ENCODE peak calls at places on chromosomes 13 and 19, in five cellular contexts. W is cardiac muscle cell, L is body of pancreas, C is Panc1, M is tibial nerve. Y is an unnamed sample.

GRCh38 chr13:110396913-110397379 is 89.9 kb downstream of the COL4A2 start:
- DNase-seq in W (peak; percentile 100), L (peak; percentile 62), C (no peak), M (peak; percentile 91), Y (no peak)

GRCh38 chr19:2476451-2477140 is 669 bp downstream of the GADD45B start:
- DNase-seq in W (peak; percentile 66), L (peak; percentile 55), C (no peak), M (no peak), Y (no peak)

GRCh38 chr19:50300814-50301606 is 28.2 kb downstream of the KCNC3 start:
- DNase-seq in W (peak; percentile 70), L (no peak), C (peak; percentile 15), M (no peak), Y (no peak)

GRCh38 chr13:114063545-114064515 is 68.6 kb downstream of the RASA3 start:
- DNase-seq in W (peak; percentile 63), L (peak; percentile 31), C (no peak), M (no peak), Y (no peak)

GRCh38 chr13:47945738-47946137 is 55.3 kb downstream of the SUCLA2 start:
- DNase-seq in W (peak; percentile 85), L (no peak), C (no peak), M (no peak), Y (no peak)

GRCh38 chr19:19109601-19110000 is 28.7 kb downstream of the TMEM161A start:
- DNase-seq in W (peak; percentile 25), L (no peak), C (no peak), M (no peak), Y (no peak)

GRCh38 chr13:63481334-63481733 is 2065.7 kb upstream of the PCDH20 start:
- DNase-seq in W (peak; percentile 76), L (no peak), C (no peak), M (no peak), Y (no peak)

GRCh38 chr13:99050983-99051488 is 73.2 kb upstream of the DOCK9 start:
- DNase-seq in W (no peak), L (no peak), C (no peak), M (no peak), Y (no peak)

GRCh38 chr19:16386619-16387240 is 62.1 kb downstream of the KLF2 start:
- DNase-seq in W (peak; percentile 75), L (peak; percentile 54), C (peak; percentile 27), M (peak; percentile 69), Y (peak; percentile 46)

GRCh38 chr13:35478384-35479222 is 2.1 kb upstream of the MAB21L1 start:
- DNase-seq in W (no peak), L (no peak), C (no peak), M (no peak), Y (no peak)

GRCh38 chr19:6095760-6096159 is 14.5 kb downstream of the RFX2 start:
- DNase-seq in W (no peak), L (no peak), C (no peak), M (no peak), Y (no peak)

GRCh38 chr13:94325148-94325528 is 154.3 kb downstream of the DCT start:
- DNase-seq in W (no peak), L (no peak), C (no peak), M (no peak), Y (no peak)

GRCh38 chr13:98942485-98942884 is 35.4 kb downstream of the DOCK9 start:
- DNase-seq in W (no peak), L (no peak), C (no peak), M (no peak), Y (no peak)

GRCh38 chr13:24080134-24080533 is 80.4 kb upstream of the SPATA13 start:
- DNase-seq in W (no peak), L (no peak), C (no peak), M (no peak), Y (no peak)

GRCh38 chr19:19539738-19540703 is 2.0 kb downstream of the CILP2 start:
- DNase-seq in W (peak; percentile 79), L (peak; percentile 56), C (no peak), M (no peak), Y (no peak)

GRCh38 chr19:3098515-3099346 is 4.6 kb downstream of the GNA11 start:
- DNase-seq in W (peak; percentile 26), L (peak; percentile 63), C (no peak), M (no peak), Y (no peak)

GRCh38 chr19:3426433-3426832 is 53.9 kb downstream of the SMIM24 start:
- DNase-seq in W (no peak), L (no peak), C (no peak), M (no peak), Y (no peak)

GRCh38 chr13:75635621-75636338 is at the start of gene LMO7:
- DNase-seq in W (peak; percentile 66), L (peak; percentile 65), C (no peak), M (peak; percentile 6), Y (peak; percentile 88)

GRCh38 chr19:49658566-49659442 is 6.9 kb downstream of the IRF3 start:
- DNase-seq in W (no peak), L (no peak), C (no peak), M (no peak), Y (no peak)

GRCh38 chr19:48836089-48837017 is at the start of gene HSD17B14:
- DNase-seq in W (peak; percentile 68), L (peak; percentile 23), C (no peak), M (no peak), Y (peak; percentile 59)

GRCh38 chr19:6125571-6125989 is 9.9 kb upstream of the ACSBG2 start:
- DNase-seq in W (peak; percentile 79), L (peak; percentile 71), C (peak; percentile 61), M (peak; percentile 41), Y (peak; percentile 74)

GRCh38 chr13:21014139-21014665 is 47.2 kb downstream of the LATS2 start:
- DNase-seq in W (no peak), L (no peak), C (no peak), M (no peak), Y (no peak)

GRCh38 chr13:78816592-78816991 is 157.6 kb upstream of the OBI1 start:
- DNase-seq in W (no peak), L (no peak), C (no peak), M (no peak), Y (no peak)

GRCh38 chr19:5172859-5173577 is 167.6 kb downstream of the PTPRS start:
- DNase-seq in W (peak; percentile 83), L (no peak), C (peak; percentile 80), M (no peak), Y (no peak)

GRCh38 chr13:110107568-110108347 is 199.2 kb downstream of the COL4A1 start:
- DNase-seq in W (peak; percentile 24), L (no peak), C (no peak), M (peak; percentile 4), Y (no peak)

GRCh38 chr13:42794572-42795275 is 13.3 kb downstream of the FAM216B start:
- DNase-seq in W (peak; percentile 35), L (no peak), C (no peak), M (no peak), Y (no peak)

GRCh38 chr13:20160346-20161274 is at the start of gene GJA3:
- DNase-seq in W (peak; percentile 22), L (peak; percentile 32), C (no peak), M (no peak), Y (peak; percentile 60)

GRCh38 chr19:5627395-5627904 is 4.6 kb downstream of the SAFB start:
- DNase-seq in W (no peak), L (peak; percentile 37), C (no peak), M (peak; percentile 73), Y (no peak)

DNA sequence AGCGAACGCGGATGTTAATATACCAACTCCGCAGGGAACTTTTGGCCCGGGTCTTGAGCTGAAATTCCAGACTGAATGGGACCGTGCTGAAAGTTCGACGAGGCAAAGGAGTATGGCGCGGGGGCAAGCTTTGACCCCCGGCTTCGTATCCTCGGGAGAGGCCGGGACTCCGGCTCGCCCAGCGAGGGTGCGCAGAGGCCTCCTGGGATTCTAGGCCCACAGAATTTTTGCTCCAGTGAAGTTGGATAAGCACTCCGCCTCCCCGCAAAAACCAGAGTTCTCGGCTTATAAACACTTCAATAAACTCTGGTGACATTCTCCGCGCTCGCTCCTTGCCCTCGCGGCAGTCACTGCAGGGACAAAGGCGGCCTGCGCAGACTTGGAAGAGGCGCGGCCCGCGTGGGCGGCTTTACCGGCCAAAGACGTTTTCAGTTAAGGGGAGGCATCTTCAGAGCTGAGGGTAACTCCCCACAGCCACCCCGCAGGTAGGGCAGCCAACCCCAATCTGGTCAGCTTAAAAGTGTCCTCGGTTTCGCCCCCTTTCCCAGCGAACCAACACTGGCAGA is 112.6 kb downstream of the KCNRG start:
- DNase-seq in W (no peak), L (no peak), C (no peak), M (no peak), Y (no peak)
- H3K4me1 ChIP-seq in W (peaks cover 10% of the 10 kb centered on the region), L (peaks cover 48% of the 10 kb centered on the region), C (peaks cover 10% of the 10 kb centered on the region), M (no peaks in the 10 kb centered on the region), Y (peaks cover 20% of the 10 kb centered on the region)

GRCh38 chr19:23543351-23543750 is 143.7 kb downstream of the ZNF675 start:
- DNase-seq in W (no peak), L (no peak), C (no peak), M (no peak), Y (no peak)

GRCh38 chr19:23542562-23542961 is 144.4 kb downstream of the ZNF675 start:
- DNase-seq in W (no peak), L (no peak), C (no peak), M (no peak), Y (no peak)

GRCh38 chr19:23539499-23539898 is 144.2 kb upstream of the ZNF91 start:
- DNase-seq in W (no peak), L (no peak), C (no peak), M (no peak), Y (no peak)

GRCh38 chr19:23547156-23547555 is 139.9 kb downstream of the ZNF675 start:
- DNase-seq in W (no peak), L (no peak), C (no peak), M (no peak), Y (no peak)

GRCh38 chr19:23541991-23542390 is 145.0 kb downstream of the ZNF675 start:
- DNase-seq in W (no peak), L (no peak), C (no peak), M (no peak), Y (no peak)
- H3K4me3 ChIP-seq in W (no peak overlapping the region), L (no peak overlapping the region), C (no peak overlapping the region), M (no peak overlapping the region), Y (no peak overlapping the region)

GRCh38 chr13:84571264-84571663 is 689.0 kb upstream of the SLITRK1 start:
- DNase-seq in W (no peak), L (no peak), C (no peak), M (no peak), Y (peak; percentile 27)

GRCh38 chr13:84570831-84571230 is 688.6 kb upstream of the SLITRK1 start:
- DNase-seq in W (no peak), L (no peak), C (no peak), M (no peak), Y (no peak)

GRCh38 chr13:84574851-84575250 is 692.6 kb upstream of the SLITRK1 start:
- DNase-seq in W (peak; percentile 27), L (no peak), C (no peak), M (no peak), Y (no peak)
- TF ChIP-seq CTCF in W (peak; percentile 41), L (peak; percentile 23), C (peak; percentile 6), M (no peak), Y (no peak)

GRCh38 chr13:45331123-45331619 is 9.8 kb downstream of the TPT1 start:
- DNase-seq in W (no peak), L (no peak), C (no peak), M (no peak), Y (no peak)

GRCh38 chr13:45333251-45333972 is 7.6 kb downstream of the TPT1 start:
- DNase-seq in W (no peak), L (no peak), C (no peak), M (no peak), Y (no peak)

GRCh38 chr13:45331981-45332830 is 8.8 kb downstream of the TPT1 start:
- DNase-seq in W (peak; percentile 95), L (no peak), C (no peak), M (peak; percentile 24), Y (no peak)

GRCh38 chr13:45333973-45334922 is 6.7 kb downstream of the TPT1 start:
- DNase-seq in W (peak; percentile 71), L (no peak), C (no peak), M (no peak), Y (no peak)

GRCh38 chr13:45332831-45333219 is 8.2 kb downstream of the TPT1 start:
- DNase-seq in W (no peak), L (no peak), C (no peak), M (no peak), Y (no peak)
- H3K4me1 ChIP-seq in W (peaks cover 3% of the 10 kb centered on the region), L (peaks cover 34% of the 10 kb centered on the region), C (peaks cover 33% of the 10 kb centered on the region), M (no peaks in the 10 kb centered on the region), Y (peaks cover 46% of the 10 kb centered on the region)

Y was measured in Caco-2.